ENCODE peak calls at places on chromosomes 16 and 17, in eight cellular contexts. E is fibroblast of mammary gland, Z is MCF 10A, D is HFFc6, N is fibroblast of the aortic adventitia, O is endothelial cell of umbilical vein, M is epithelial cell of esophagus, Q is kidney. F is an unnamed sample.
A peak's percentile ranks its signal among the peaks of the same experiment; 100 is the strongest.

GRCh38 chr16:3590736-3591435 is 13.7 kb upstream of the NLRC3 start:
- DNase-seq in E (no peak), Z (peak; percentile 65), D (no peak), N (no peak), O (no peak), M (peak; percentile 64), Q (peak; percentile 71), F (no peak)

GRCh38 chr17:79778504-79779087 is 648 bp downstream of the CBX2 start:
- DNase-seq in E (no peak), Z (peak; percentile 20), D (no peak), N (no peak), O (no peak), M (no peak), Q (peak; percentile 83), F (no peak)

GRCh38 chr16:77835111-77835510 is 46.7 kb downstream of the VAT1L start:
- DNase-seq in E (no peak), Z (no peak), D (no peak), N (peak; percentile 72), O (no peak), M (no peak), Q (no peak), F (no peak)

GRCh38 chr16:16071631-16072244 is 122.3 kb downstream of the ABCC1 start:
- DNase-seq in E (no peak), Z (no peak), D (no peak), N (peak; percentile 55), O (no peak), M (no peak), Q (no peak), F (no peak)

GRCh38 chr17:79650861-79651260 is 40.0 kb upstream of the RBFOX3 start:
- DNase-seq in E (no peak), Z (no peak), D (no peak), N (no peak), O (no peak), M (no peak), Q (no peak), F (peak; percentile 81)

GRCh38 chr17:40349477-40350409 is 14.8 kb downstream of the GJD3 start:
- DNase-seq in E (peak; percentile 49), Z (peak; percentile 94), D (no peak), N (peak; percentile 82), O (no peak), M (peak; percentile 97), Q (no peak), F (no peak)

GRCh38 chr16:17375388-17376304 is 95.1 kb downstream of the XYLT1 start:
- DNase-seq in E (no peak), Z (no peak), D (no peak), N (no peak), O (no peak), M (no peak), Q (no peak), F (no peak)

GRCh38 chr17:42817866-42818265 is 6.2 kb downstream of the BECN1 start:
- DNase-seq in E (peak; percentile 70), Z (no peak), D (peak; percentile 75), N (no peak), O (no peak), M (peak; percentile 79), Q (no peak), F (no peak)

GRCh38 chr17:72631568-72631967 is 460.9 kb downstream of the SLC39A11 start:
- DNase-seq in E (no peak), Z (no peak), D (no peak), N (no peak), O (no peak), M (peak; percentile 79), Q (no peak), F (no peak)

GRCh38 chr16:29862383-29862883 is 593 bp downstream of the CDIPT start:
- DNase-seq in E (no peak), Z (peak; percentile 33), D (no peak), N (peak; percentile 27), O (peak; percentile 44), M (peak; percentile 25), Q (no peak), F (no peak)

GRCh38 chr17:66619196-66619595 is 215.7 kb upstream of the CACNG5 start:
- DNase-seq in E (no peak), Z (no peak), D (no peak), N (no peak), O (no peak), M (no peak), Q (no peak), F (no peak)

GRCh38 chr17:38748329-38749221 is at the start of gene PCGF2:
- DNase-seq in E (peak; percentile 84), Z (peak; percentile 84), D (peak; percentile 68), N (peak; percentile 88), O (peak; percentile 83), M (peak; percentile 83), Q (peak; percentile 97), F (peak; percentile 92)

GRCh38 chr16:17331071-17331521 is 139.7 kb downstream of the XYLT1 start:
- DNase-seq in E (peak; percentile 89), Z (no peak), D (no peak), N (peak; percentile 88), O (no peak), M (no peak), Q (no peak), F (no peak)

GRCh38 chr17:56141046-56141839 is 12.0 kb upstream of the ANKFN1 start:
- DNase-seq in E (peak; percentile 87), Z (no peak), D (peak; percentile 13), N (peak; percentile 66), O (no peak), M (no peak), Q (no peak), F (no peak)

GRCh38 chr17:60142872-60143499 is 6.8 kb upstream of the CA4 start:
- DNase-seq in E (peak; percentile 85), Z (peak; percentile 91), D (peak; percentile 88), N (peak; percentile 85), O (peak; percentile 89), M (peak; percentile 86), Q (peak; percentile 89), F (peak; percentile 91)

GRCh38 chr16:27677300-27677699 is 127.4 kb downstream of the KATNIP start:
- DNase-seq in E (no peak), Z (no peak), D (peak; percentile 4), N (peak; percentile 34), O (peak; percentile 43), M (no peak), Q (no peak), F (no peak)

GRCh38 chr16:75622762-75623605 is at the start of gene ADAT1:
- DNase-seq in E (peak; percentile 99), Z (peak; percentile 98), D (peak; percentile 97), N (peak; percentile 97), O (peak; percentile 99), M (peak; percentile 99), Q (peak; percentile 99), F (peak; percentile 98)

GRCh38 chr16:75624921-75625334 is 1.8 kb upstream of the ADAT1 start:
- DNase-seq in E (peak; percentile 45), Z (peak; percentile 18), D (peak; percentile 33), N (peak; percentile 81), O (no peak), M (peak; percentile 59), Q (no peak), F (no peak)

GRCh38 chr16:75620326-75621169 is 2.5 kb downstream of the ADAT1 start:
- DNase-seq in E (no peak), Z (no peak), D (no peak), N (no peak), O (no peak), M (no peak), Q (no peak), F (no peak)

GRCh38 chr16:75618782-75619181 is 4.3 kb downstream of the ADAT1 start:
- DNase-seq in E (no peak), Z (no peak), D (no peak), N (no peak), O (no peak), M (no peak), Q (no peak), F (no peak)

GRCh38 chr16:75621170-75621477 is 2.0 kb downstream of the ADAT1 start:
- DNase-seq in E (peak; percentile 47), Z (peak; percentile 46), D (peak; percentile 16), N (peak; percentile 64), O (peak; percentile 58), M (peak; percentile 48), Q (no peak), F (no peak)
- TF ChIP-seq CTCF in E (peak; percentile 50), Z (peak; percentile 40), D (peak; percentile 67), N (peak; percentile 76), O (peak; percentile 18), M (peak; percentile 59), Q (no peak), F (peak; percentile 58)

GRCh38 chr16:14202697-14203096 is 131.6 kb downstream of the MRTFB start:
- DNase-seq in E (peak; percentile 21), Z (peak; percentile 13), D (no peak), N (peak; percentile 47), O (peak; percentile 85), M (peak; percentile 25), Q (no peak), F (no peak)
- TF ChIP-seq CTCF in E (peak; percentile 19), Z (peak; percentile 15), D (peak; percentile 69), N (peak; percentile 51), O (no peak), M (peak; percentile 39), Q (peak; percentile 13), F (peak; percentile 29)

GRCh38 chr16:81562926-81563325 is 118.3 kb downstream of the CMIP start:
- DNase-seq in E (no peak), Z (no peak), D (no peak), N (no peak), O (no peak), M (no peak), Q (peak; percentile 51), F (no peak)
- TF ChIP-seq CTCF in E (no peak), Z (no peak), D (no peak), N (no peak), O (no peak), M (no peak), Q (no peak), F (no peak)

GRCh38 chr17:12664252-12664651 is 1.4 kb upstream of the MYOCD start:
- DNase-seq in E (no peak), Z (no peak), D (no peak), N (no peak), O (no peak), M (no peak), Q (no peak), F (no peak)

GRCh38 chr17:12666718-12667117 is 1.0 kb downstream of the MYOCD start:
- DNase-seq in E (no peak), Z (no peak), D (no peak), N (no peak), O (no peak), M (no peak), Q (no peak), F (no peak)

GRCh38 chr17:12664894-12665262 is 812 bp upstream of the MYOCD start:
- DNase-seq in E (no peak), Z (no peak), D (no peak), N (no peak), O (no peak), M (no peak), Q (no peak), F (no peak)

GRCh38 chr17:12665263-12666210 is at the start of gene MYOCD:
- DNase-seq in E (no peak), Z (no peak), D (peak; percentile 3), N (peak; percentile 2), O (no peak), M (peak; percentile 10), Q (peak; percentile 69), F (peak; percentile 86)

DNA sequence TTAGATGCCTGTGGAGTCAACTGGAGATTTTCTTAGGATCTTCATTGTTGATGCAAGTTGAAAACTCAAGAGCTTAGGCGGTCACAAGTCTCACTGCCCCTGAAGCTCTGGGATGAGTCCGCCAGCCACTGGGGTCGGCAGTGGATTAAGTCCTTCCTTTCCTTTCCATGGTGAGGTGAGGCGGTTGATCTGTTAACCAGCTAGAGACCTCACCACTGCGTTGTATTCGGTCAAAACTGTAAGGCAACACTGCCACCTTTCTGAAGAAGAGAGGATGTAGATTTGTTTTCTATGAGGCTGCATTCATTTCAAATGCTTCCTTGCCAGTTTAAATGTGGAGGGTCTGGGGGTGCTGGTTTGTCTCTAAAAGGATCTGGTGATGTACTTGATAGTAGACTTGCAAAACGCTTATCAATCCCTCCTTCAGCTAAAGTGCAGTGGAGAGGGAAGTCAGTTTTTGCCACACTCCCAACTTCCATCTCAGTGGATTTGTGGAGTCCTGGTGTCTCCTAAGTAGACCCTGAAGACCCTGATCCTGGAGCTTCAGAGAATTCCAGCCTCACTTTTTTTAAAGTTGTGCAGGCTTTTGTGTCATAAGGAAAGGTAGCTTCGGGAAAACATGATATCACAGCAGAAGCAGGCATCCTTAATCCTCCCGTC is 1.7 kb downstream of the MYOCD start:
- DNase-seq in E (peak; percentile 72), Z (peak; percentile 51), D (peak; percentile 71), N (peak; percentile 51), O (peak; percentile 5), M (peak; percentile 57), Q (no peak), F (no peak)
- TF ChIP-seq CTCF in E (peak; percentile 55), Z (peak; percentile 30), D (peak; percentile 79), N (peak; percentile 41), O (no peak), M (peak; percentile 57), Q (peak; percentile 32), F (peak; percentile 82)